ENCODE peak calls at places on chromosomes 6 and 20, in seven cellular contexts. P is Panc1; D is foreskin fibroblast; S is neuronal stem cell; C is naive thymus-derived CD4-positive, alpha-beta T cell; R is fibroblast of mammary gland; V is choroid plexus epithelial cell. T is an unnamed sample.

GRCh38 chr6:111088668-111089003 is 1.3 kb downstream of the SLC16A10 start:
- DNase-seq in D (no peak), R (no peak), V (no peak), S (no peak), P (no peak), C (no peak), T (no peak)

GRCh38 chr6:134308800-134309199 is 9.1 kb downstream of the SGK1 start:
- DNase-seq in C (no peak), R (no peak), D (no peak), P (no peak), V (no peak), S (no peak), T (no peak)

GRCh38 chr6:5314191-5314865 is 53.0 kb downstream of the FARS2 start:
- DNase-seq in S (no peak), P (no peak), D (no peak), V (no peak), C (no peak), R (no peak), T (no peak)

GRCh38 chr6:106538145-106538544 is 91.2 kb downstream of the RTN4IP1 start:
- DNase-seq in S (no peak), V (no peak), C (peak), D (no peak), R (no peak), P (no peak), T (no peak)

GRCh38 chr6:155152211-155153076 is 111.4 kb upstream of the CLDN20 start:
- DNase-seq in R (no peak), D (no peak), P (no peak), S (no peak), C (no peak), V (no peak), T (no peak)

GRCh38 chr6:169250660-169251059 is 3.0 kb downstream of the THBS2 start:
- DNase-seq in R (peak), V (peak), P (no peak), S (no peak), D (peak), C (no peak), T (peak)

GRCh38 chr6:109292420-109292819 is 89.8 kb downstream of the CD164 start:
- DNase-seq in S (no peak), R (no peak), V (no peak), D (no peak), C (no peak), P (no peak), T (no peak)

GRCh38 chr6:106520711-106521367 is 108.5 kb downstream of the RTN4IP1 start:
- DNase-seq in S (no peak), C (peak), D (no peak), P (no peak), R (no peak), V (no peak), T (no peak)

GRCh38 chr20:60137657-60138245 is 179.5 kb downstream of the CDH26 start:
- DNase-seq in D (no peak), P (no peak), C (peak), S (no peak), R (peak), V (peak), T (no peak)

GRCh38 chr20:6920991-6921613 is 153.6 kb downstream of the BMP2 start:
- DNase-seq in V (no peak), P (no peak), R (no peak), S (no peak), C (no peak), D (no peak), T (no peak)

GRCh38 chr20:6919792-6920468 is 152.4 kb downstream of the BMP2 start:
- DNase-seq in C (no peak), S (no peak), P (no peak), V (no peak), R (no peak), D (no peak), T (no peak)

GRCh38 chr20:6924681-6925080 is 157.2 kb downstream of the BMP2 start:
- DNase-seq in V (no peak), S (no peak), C (no peak), P (no peak), D (no peak), R (no peak), T (no peak)

GRCh38 chr20:6925744-6926278 is 158.3 kb downstream of the BMP2 start:
- DNase-seq in C (no peak), D (no peak), P (no peak), V (no peak), R (no peak), S (no peak), T (no peak)

GRCh38 chr20:6921717-6922386 is 154.4 kb downstream of the BMP2 start:
- DNase-seq in V (no peak), R (no peak), P (no peak), D (no peak), C (no peak), S (no peak), T (no peak)
- H3K4me3 ChIP-seq in V (no peak), R (no peak), P (no peak), D (no peak), C (no peak), S (no peak), T (no peak)

GRCh38 chr6:42899871-42900270 is 16.0 kb upstream of the PTCRA start:
- DNase-seq in R (no peak), V (no peak), D (no peak), P (no peak), S (no peak), C (no peak), T (no peak)

GRCh38 chr6:42904467-42904866 is 11.4 kb upstream of the PTCRA start:
- DNase-seq in R (no peak), D (no peak), P (no peak), C (no peak), S (no peak), V (no peak), T (no peak)

GRCh38 chr6:42896178-42896719 is 16.8 kb downstream of the RPL7L1 start:
- DNase-seq in P (no peak), S (no peak), R (no peak), V (no peak), D (no peak), C (no peak), T (no peak)

GRCh38 chr6:42901538-42901957 is 14.3 kb upstream of the PTCRA start:
- DNase-seq in S (peak), C (peak), D (peak), R (peak), P (peak), V (peak), T (no peak)

DNA sequence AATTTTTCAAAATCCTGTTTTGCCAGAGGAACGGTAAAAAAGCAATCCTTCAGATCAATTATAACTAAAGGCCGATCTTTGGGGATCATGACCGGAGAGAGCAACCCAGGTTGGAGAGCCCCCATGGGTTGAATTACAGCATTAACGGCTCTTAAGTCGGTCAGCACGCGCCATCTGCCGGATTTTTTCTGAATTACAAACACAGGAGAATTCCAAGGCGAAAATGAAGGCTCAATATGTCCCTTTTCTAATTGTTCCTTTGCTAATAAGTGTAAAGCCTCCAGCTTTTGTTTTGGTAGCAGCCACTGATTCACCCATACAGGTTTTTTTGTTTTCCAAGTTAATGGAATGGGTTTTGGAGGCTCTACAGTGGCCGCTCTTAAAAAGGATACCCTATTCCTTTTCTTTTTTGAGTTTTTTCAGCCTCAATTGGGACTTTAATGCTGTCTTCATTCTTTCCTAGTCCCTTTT is 16.9 kb upstream of the PTCRA start:
- DNase-seq in V (peak), S (peak), R (peak), C (peak), D (no peak), P (no peak), T (no peak)
- H3K4me3 ChIP-seq in V (no peak), S (no peak), R (no peak), C (no peak), D (no peak), P (no peak), T (no peak)

DNA sequence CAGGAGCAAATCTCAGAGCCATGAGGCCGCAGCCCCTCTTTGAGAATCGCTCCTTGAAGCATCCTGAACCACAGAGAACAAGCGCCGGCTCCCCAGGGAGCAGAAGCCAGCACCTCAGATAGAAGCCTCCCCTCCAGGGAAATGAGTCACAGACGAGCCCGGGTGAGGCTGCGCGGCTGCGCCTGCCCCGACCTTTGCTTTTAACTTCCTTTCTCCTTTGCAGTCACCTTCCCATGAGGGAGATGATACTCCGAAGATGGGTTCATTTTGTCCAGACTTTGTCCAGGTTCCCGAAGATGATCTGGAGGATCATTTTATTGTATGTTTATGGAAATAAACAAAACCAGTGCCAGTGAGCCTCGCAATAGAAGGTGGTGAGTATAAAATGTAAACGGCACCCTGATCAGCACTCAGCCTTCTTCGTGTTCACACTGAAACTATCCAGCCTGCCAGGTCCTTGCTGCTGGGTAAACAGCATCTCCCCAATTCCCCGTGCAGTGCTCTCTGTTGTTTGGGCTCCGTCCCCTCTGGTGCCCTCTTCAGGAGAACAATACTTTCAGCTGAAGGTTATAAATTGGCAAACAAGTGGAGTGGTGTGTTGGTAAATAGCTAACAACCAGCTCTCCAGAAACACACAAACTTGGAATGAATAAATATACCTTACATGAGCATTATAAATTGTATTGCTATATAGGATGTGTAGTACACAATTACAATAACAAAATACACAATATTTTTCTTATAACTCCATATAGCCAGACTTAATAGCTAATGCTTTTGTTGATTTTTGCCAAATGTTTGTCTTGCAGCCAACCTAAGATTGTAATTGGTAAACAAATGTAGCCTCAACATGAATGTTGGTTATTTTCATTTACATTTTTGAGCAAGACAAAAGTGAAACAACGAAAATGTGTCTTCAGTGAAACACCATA is 41.4 kb upstream of the TMEM181 start:
- DNase-seq in D (peak), V (peak), R (peak), C (peak), P (peak), S (no peak), T (peak)
- H3K4me3 ChIP-seq in D (peak), V (peak), R (peak), C (peak), P (peak), S (peak), T (peak)

GRCh38 chr6:149316108-149316727 is 1.3 kb upstream of the TAB2 start:
- DNase-seq in C (no peak), R (no peak), P (no peak), D (no peak), S (no peak), V (no peak), T (no peak)
- H3K4me3 ChIP-seq in C (peak), R (peak), P (peak), D (peak), S (peak), V (peak), T (peak)

GRCh38 chr6:11538049-11538798 is 675 bp downstream of the TMEM170B start:
- DNase-seq in R (no peak), C (peak), D (no peak), V (peak), S (peak), P (no peak), T (no peak)

GRCh38 chr6:11535801-11536230 is 1.7 kb upstream of the TMEM170B start:
- DNase-seq in S (no peak), D (no peak), C (no peak), R (peak), P (no peak), V (peak), T (no peak)

GRCh38 chr6:11536795-11537194 is 754 bp upstream of the TMEM170B start:
- DNase-seq in V (no peak), R (no peak), S (peak), C (peak), P (no peak), D (no peak), T (no peak)

GRCh38 chr6:11537229-11538048 is at the start of gene TMEM170B:
- DNase-seq in R (peak), S (peak), P (no peak), V (peak), C (peak), D (peak), T (peak)

DNA sequence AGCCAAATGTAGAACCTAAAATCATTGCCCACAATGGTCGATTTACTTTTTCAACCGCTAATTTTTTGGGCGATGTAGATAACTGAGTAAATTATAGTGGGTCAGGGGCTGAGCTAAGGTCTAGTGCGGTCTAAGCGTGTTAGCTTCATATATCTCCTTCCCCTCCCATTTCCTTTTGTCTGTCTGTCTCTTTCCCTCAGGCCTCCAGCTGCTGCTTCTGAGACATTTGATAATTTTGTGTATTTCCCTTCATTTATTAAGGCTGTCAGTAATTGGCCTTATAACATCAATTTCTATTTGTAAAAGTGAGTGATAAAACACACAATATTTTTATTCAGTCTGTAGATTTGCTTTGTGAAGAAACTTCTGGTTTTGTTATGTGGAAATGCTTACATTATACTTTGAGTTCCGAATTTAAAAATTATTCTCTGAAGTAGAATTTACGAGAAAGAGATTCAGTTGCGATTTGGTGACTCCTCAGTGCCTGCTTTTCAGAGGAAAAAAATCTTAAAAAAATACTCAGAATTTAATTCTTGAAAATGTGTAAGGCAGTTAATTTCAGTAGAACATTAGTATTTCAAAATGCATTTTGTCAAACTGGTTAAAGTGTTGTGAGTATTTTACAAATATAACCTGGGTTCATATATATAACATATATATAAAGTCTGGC is 1.4 kb downstream of the TMEM170B start:
- DNase-seq in C (no peak), R (no peak), S (no peak), P (no peak), D (no peak), V (no peak), T (no peak)
- H3K4me3 ChIP-seq in C (peak), R (peak), S (peak), P (peak), D (peak), V (peak), T (peak)

GRCh38 chr6:88166493-88166900 is 350 bp upstream of the CNR1 start:
- DNase-seq in S (no peak), C (no peak), V (no peak), R (peak), P (no peak), D (no peak), T (no peak)

GRCh38 chr6:88165877-88166492 is at the start of gene CNR1:
- DNase-seq in C (no peak), R (peak), V (peak), S (peak), D (peak), P (no peak), T (no peak)

GRCh38 chr6:88168362-88168761 is 2.2 kb upstream of the CNR1 start:
- DNase-seq in D (no peak), S (no peak), V (no peak), R (no peak), C (no peak), P (no peak), T (no peak)

GRCh38 chr6:88166901-88167624 is 916 bp upstream of the CNR1 start:
- DNase-seq in D (no peak), S (peak), C (no peak), P (no peak), V (peak), R (no peak), T (no peak)

GRCh38 chr6:88167625-88167937 is 1.4 kb upstream of the CNR1 start:
- DNase-seq in V (no peak), R (no peak), S (no peak), P (no peak), C (no peak), D (no peak), T (no peak)
- H3K4me3 ChIP-seq in V (peak), R (no peak), S (no peak), P (no peak), C (no peak), D (no peak), T (no peak)

DNA sequence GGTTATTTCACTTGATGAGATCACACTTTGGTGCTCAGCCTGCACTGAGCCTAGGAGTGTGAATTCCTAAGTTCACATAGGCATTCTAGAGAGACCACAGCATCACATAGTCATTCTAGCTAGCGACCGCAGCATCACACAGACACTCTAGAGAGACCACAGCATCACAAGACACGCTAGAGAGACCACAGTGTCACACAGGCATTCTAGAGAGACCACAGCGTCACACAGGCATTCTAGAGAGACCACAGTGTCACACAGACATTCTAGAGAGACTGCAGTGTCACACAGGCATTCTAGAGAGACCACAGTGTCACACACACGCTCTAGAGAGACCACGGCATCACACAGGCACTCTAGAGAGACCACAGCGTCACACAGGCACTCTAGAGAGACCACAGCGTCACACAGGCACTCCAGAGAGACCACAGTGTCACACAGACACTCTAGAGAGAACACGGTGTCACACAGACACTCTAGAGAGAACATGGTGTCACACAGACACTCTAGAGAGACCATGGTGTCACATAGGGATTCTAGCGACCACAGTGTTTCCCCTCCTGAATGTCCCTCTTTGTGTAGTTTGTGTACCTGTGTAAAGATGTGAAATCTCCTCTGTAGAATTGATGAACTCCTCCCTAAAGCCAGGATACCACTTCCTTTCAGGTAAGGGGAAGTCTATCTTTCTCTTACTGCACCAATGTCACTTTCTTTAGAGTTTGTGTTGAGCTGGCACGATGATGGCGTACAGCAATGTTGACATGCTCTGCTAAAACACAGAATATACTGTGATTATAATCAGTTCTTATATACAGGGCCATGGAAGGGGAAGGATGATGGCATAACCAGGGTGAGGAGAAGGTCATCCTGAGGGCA is 169.4 kb downstream of the ZDHHC14 start:
- DNase-seq in P (no peak), V (no peak), R (no peak), D (no peak), S (no peak), C (peak), T (no peak)
- H3K4me3 ChIP-seq in P (no peak), V (no peak), R (no peak), D (no peak), S (no peak), C (no peak), T (no peak)

DNA sequence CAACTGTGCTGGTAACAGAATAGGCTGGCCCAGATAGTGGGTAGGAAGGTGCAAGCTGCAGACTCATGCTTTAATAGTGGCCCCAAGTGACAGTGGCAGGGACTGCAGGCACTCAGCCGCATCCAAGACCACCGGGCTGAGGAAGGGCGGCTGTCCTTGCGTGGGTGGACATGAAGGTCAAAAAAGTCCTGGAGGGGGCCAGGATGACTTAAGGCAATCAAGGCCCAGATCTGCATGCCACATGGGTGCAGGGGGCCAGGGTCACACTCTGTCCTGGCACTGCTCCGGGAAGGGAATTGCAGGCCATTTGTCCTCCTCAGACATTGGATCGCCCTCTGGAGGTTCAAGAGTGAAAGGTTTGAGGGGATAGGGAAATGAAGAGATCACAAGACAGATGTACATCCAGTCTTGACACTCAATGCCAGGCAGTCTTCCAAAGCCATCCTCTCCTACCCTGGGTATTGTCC is 10.4 kb upstream of the VNN2 start:
- DNase-seq in P (no peak), C (peak), S (peak), D (no peak), V (peak), R (peak), T (no peak)
- H3K4me3 ChIP-seq in P (no peak), C (no peak), S (no peak), D (no peak), V (no peak), R (no peak), T (no peak)

T was measured in BJ.